ENCODE peak calls at places on chromosome 17, in six cellular contexts. B is effector memory CD4-positive, alpha-beta T cell; M is stimulated activated CD4-positive, alpha-beta T cell treated with anti-CD3 and anti-CD28 coated beads, Interleukin-2, amount 100 ng/mL, for 24 hours; K is lower lobe of right lung; G is brain microvascular endothelial cell; S is NCI-H2107. C is an unnamed sample.
A peak's percentile ranks its signal among the peaks of the same experiment; 100 is the strongest.

GRCh38 chr17:3546997-3547396 is 10.6 kb downstream of the TRPV3 start:
- DNase-seq in B (no peak), M (no peak), K (no peak), G (no peak), S (no peak), C (no peak)

GRCh38 chr17:67211742-67212141 is 33.3 kb downstream of the HELZ start:
- DNase-seq in B (no peak), M (no peak), K (no peak), G (no peak), S (no peak), C (peak; percentile 64)

GRCh38 chr17:40553694-40554534 is 11.4 kb downstream of the CCR7 start:
- DNase-seq in B (no peak), M (no peak), K (no peak), G (no peak), S (peak; percentile 39), C (no peak)

GRCh38 chr17:2710804-2711607 is 558 bp downstream of the CLUH start:
- DNase-seq in B (no peak), M (peak; percentile 64), K (peak; percentile 64), G (no peak), S (no peak), C (peak; percentile 23)

GRCh38 chr17:50593321-50593720 is 32.8 kb downstream of the CACNA1G start:
- DNase-seq in B (no peak), M (no peak), K (peak; percentile 85), G (no peak), S (peak; percentile 33), C (peak; percentile 60)

GRCh38 chr17:81120695-81121621 is 44.3 kb upstream of the PVALEF start:
- DNase-seq in B (no peak), M (no peak), K (no peak), G (no peak), S (no peak), C (no peak)

GRCh38 chr17:17732444-17732843 is 51.2 kb downstream of the RAI1 start:
- DNase-seq in B (no peak), M (no peak), K (no peak), G (no peak), S (no peak), C (no peak)

GRCh38 chr17:5883775-5884665 is 186.2 kb upstream of the WSCD1 start:
- DNase-seq in B (no peak), M (no peak), K (no peak), G (no peak), S (no peak), C (peak; percentile 57)

GRCh38 chr17:82655523-82655922 is 7.3 kb upstream of the WDR45B start:
- DNase-seq in B (no peak), M (no peak), K (peak; percentile 32), G (no peak), S (no peak), C (no peak)

GRCh38 chr17:47330548-47330947 is 6.8 kb downstream of the EFCAB13 start:
- DNase-seq in B (no peak), M (no peak), K (no peak), G (no peak), S (no peak), C (no peak)

GRCh38 chr17:21284319-21285163 is at the start of gene MAP2K3:
- DNase-seq in B (peak; percentile 92), M (peak; percentile 99), K (peak; percentile 99), G (peak; percentile 98), S (peak; percentile 73), C (peak; percentile 100)

GRCh38 chr17:76119409-76120371 is 16.1 kb upstream of the EXOC7 start:
- DNase-seq in B (no peak), M (no peak), K (peak; percentile 32), G (no peak), S (no peak), C (no peak)

GRCh38 chr17:48605991-48606891 is 1.5 kb upstream of the HOXB6 start:
- DNase-seq in B (no peak), M (no peak), K (no peak), G (no peak), S (no peak), C (no peak)

GRCh38 chr17:12789075-12789975 is at the start of gene ARHGAP44:
- DNase-seq in B (no peak), M (peak; percentile 52), K (peak; percentile 71), G (peak; percentile 40), S (no peak), C (peak; percentile 48)

GRCh38 chr17:81256616-81257015 is 17.5 kb downstream of the NDUFAF8 start:
- DNase-seq in B (no peak), M (no peak), K (no peak), G (peak; percentile 7), S (no peak), C (no peak)

GRCh38 chr17:59777033-59777432 is 69.6 kb downstream of the VMP1 start:
- DNase-seq in B (no peak), M (no peak), K (no peak), G (no peak), S (no peak), C (no peak)

GRCh38 chr17:77323413-77324171 is 182.8 kb downstream of the SEC14L1 start:
- DNase-seq in B (no peak), M (no peak), K (peak; percentile 68), G (no peak), S (no peak), C (no peak)

GRCh38 chr17:39229274-39229913 is 3.6 kb upstream of the STAC2 start:
- DNase-seq in B (no peak), M (no peak), K (no peak), G (peak; percentile 59), S (no peak), C (no peak)

GRCh38 chr17:4998027-4998665 is 396 bp downstream of the KIF1C start:
- DNase-seq in B (peak; percentile 11), M (no peak), K (peak; percentile 80), G (no peak), S (no peak), C (peak; percentile 3)

GRCh38 chr17:2955931-2956582 is 107.3 kb downstream of the OR1D5 start:
- DNase-seq in B (no peak), M (no peak), K (no peak), G (no peak), S (no peak), C (peak; percentile 34)

GRCh38 chr17:57355090-57355859 is 99.0 kb downstream of the MSI2 start:
- DNase-seq in B (no peak), M (no peak), K (no peak), G (no peak), S (peak; percentile 27), C (peak; percentile 67)

GRCh38 chr17:81491193-81491592 is 21.4 kb downstream of the ACTG1 start:
- DNase-seq in B (no peak), M (no peak), K (no peak), G (no peak), S (no peak), C (no peak)

GRCh38 chr17:80361495-80362220 is 53.3 kb upstream of the ENDOV start:
- DNase-seq in B (no peak), M (peak; percentile 40), K (no peak), G (no peak), S (no peak), C (peak; percentile 36)

GRCh38 chr17:76013377-76013932 is 12.8 kb downstream of the CDK3 start:
- DNase-seq in B (no peak), M (no peak), K (no peak), G (no peak), S (no peak), C (no peak)

GRCh38 chr17:12229315-12229714 is 208.6 kb downstream of the MAP2K4 start:
- DNase-seq in B (no peak), M (no peak), K (no peak), G (no peak), S (no peak), C (no peak)

GRCh38 chr17:27296427-27296979 is 2.6 kb downstream of the WSB1 start:
- DNase-seq in B (no peak), M (no peak), K (no peak), G (peak; percentile 25), S (no peak), C (peak; percentile 68)

GRCh38 chr17:82803606-82804005 is 36.2 kb downstream of the ZNF750 start:
- DNase-seq in B (no peak), M (no peak), K (no peak), G (no peak), S (no peak), C (no peak)

GRCh38 chr17:34519286-34519685 is 60.1 kb upstream of the TMEM132E start:
- DNase-seq in B (no peak), M (peak; percentile 26), K (no peak), G (no peak), S (no peak), C (no peak)

GRCh38 chr17:42189651-42189965 is 4.4 kb upstream of the HCRT start:
- DNase-seq in B (no peak), M (no peak), K (no peak), G (no peak), S (no peak), C (no peak)

GRCh38 chr17:29140051-29140582 is 40.1 kb downstream of the MYO18A start:
- DNase-seq in B (peak; percentile 80), M (peak; percentile 88), K (peak; percentile 91), G (peak; percentile 63), S (no peak), C (peak; percentile 37)

GRCh38 chr17:65495255-65496060 is 66.0 kb downstream of the AXIN2 start:
- DNase-seq in B (no peak), M (peak; percentile 9), K (peak; percentile 61), G (no peak), S (peak; percentile 54), C (peak; percentile 33)

GRCh38 chr17:8753976-8754440 is 4.3 kb downstream of the SPDYE4 start:
- DNase-seq in B (no peak), M (no peak), K (no peak), G (peak; percentile 22), S (no peak), C (peak; percentile 47)

GRCh38 chr17:76171701-76172100 is 30.7 kb upstream of the FOXJ1 start:
- DNase-seq in B (no peak), M (no peak), K (no peak), G (no peak), S (no peak), C (no peak)

GRCh38 chr17:49513616-49514373 is 18.7 kb downstream of the NGFR start:
- DNase-seq in B (no peak), M (no peak), K (no peak), G (no peak), S (no peak), C (no peak)

GRCh38 chr17:57627591-57627990 is 117.5 kb downstream of the CCDC182 start:
- DNase-seq in B (no peak), M (no peak), K (no peak), G (no peak), S (no peak), C (no peak)

GRCh38 chr17:9456265-9456664 is 119.4 kb downstream of the STX8 start:
- DNase-seq in B (no peak), M (no peak), K (no peak), G (no peak), S (no peak), C (no peak)

GRCh38 chr17:75468779-75469373 is 12.4 kb downstream of the TMEM94 start:
- DNase-seq in B (no peak), M (no peak), K (no peak), G (no peak), S (no peak), C (peak; percentile 80)

GRCh38 chr17:48642059-48642842 is 16.1 kb upstream of the HOXB9 start:
- DNase-seq in B (no peak), M (no peak), K (no peak), G (no peak), S (no peak), C (no peak)

GRCh38 chr17:34009946-34010345 is 245.1 kb upstream of the CCL2 start:
- DNase-seq in B (no peak), M (no peak), K (no peak), G (no peak), S (no peak), C (no peak)

GRCh38 chr17:75664099-75664549 is 2.8 kb downstream of the RECQL5 start:
- DNase-seq in B (no peak), M (no peak), K (no peak), G (no peak), S (no peak), C (no peak)

C was measured in trophoblast cell.